ENCODE peak calls at places on chromosomes 2 and 18, in five cellular contexts. One of them, this sample, is unnamed. For H3K9me3, the result is how much of the 10 kb centered on the place peaks cover.

GRCh38 chr2:158962074-158962473 is 6.4 kb upstream of the TANC1 start:
- DNase-seq in tibial nerve: no peak
- DNase-seq in ovary: no peak
- DNase-seq in mammary epithelial cell: no peak
- DNase-seq in cardiac muscle cell: no peak
- DNase-seq in this sample: no peak

GRCh38 chr2:31886700-31887099 is 124.1 kb downstream of the MEMO1 start:
- DNase-seq in cardiac muscle cell: peak
- DNase-seq in mammary epithelial cell: no peak
- DNase-seq in ovary: no peak
- DNase-seq in tibial nerve: no peak
- DNase-seq in this sample: no peak

GRCh38 chr2:41038408-41038807 is 586.5 kb upstream of the SLC8A1 start:
- DNase-seq in cardiac muscle cell: no peak
- DNase-seq in mammary epithelial cell: no peak
- DNase-seq in tibial nerve: no peak
- DNase-seq in ovary: no peak
- DNase-seq in this sample: no peak

GRCh38 chr2:43345391-43345813 is 119.0 kb upstream of the ZFP36L2 start:
- DNase-seq in ovary: no peak
- DNase-seq in tibial nerve: no peak
- DNase-seq in cardiac muscle cell: peak
- DNase-seq in mammary epithelial cell: no peak
- DNase-seq in this sample: no peak

GRCh38 chr2:177314722-177315264 is 50.3 kb upstream of the NFE2L2 start:
- DNase-seq in tibial nerve: no peak
- DNase-seq in cardiac muscle cell: no peak
- DNase-seq in ovary: no peak
- DNase-seq in mammary epithelial cell: no peak
- DNase-seq in this sample: no peak

GRCh38 chr2:174580951-174581350 is 16.7 kb downstream of the WIPF1 start:
- DNase-seq in tibial nerve: peak
- DNase-seq in ovary: no peak
- DNase-seq in mammary epithelial cell: no peak
- DNase-seq in cardiac muscle cell: no peak
- DNase-seq in this sample: no peak

GRCh38 chr2:149221898-149222297 is 108.5 kb upstream of the LYPD6 start:
- DNase-seq in cardiac muscle cell: peak
- DNase-seq in tibial nerve: no peak
- DNase-seq in ovary: no peak
- DNase-seq in mammary epithelial cell: no peak
- DNase-seq in this sample: no peak

GRCh38 chr2:20525041-20526035 is 78.5 kb downstream of the RHOB start:
- DNase-seq in ovary: no peak
- DNase-seq in cardiac muscle cell: no peak
- DNase-seq in tibial nerve: peak
- DNase-seq in mammary epithelial cell: peak
- DNase-seq in this sample: no peak

GRCh38 chr2:64657416-64657815 is 3.7 kb upstream of the SERTAD2 start:
- DNase-seq in mammary epithelial cell: no peak
- DNase-seq in cardiac muscle cell: no peak
- DNase-seq in ovary: no peak
- DNase-seq in tibial nerve: no peak
- DNase-seq in this sample: no peak

GRCh38 chr18:56541790-56542189 is 96.6 kb downstream of the TXNL1 start:
- DNase-seq in cardiac muscle cell: peak
- DNase-seq in ovary: no peak
- DNase-seq in mammary epithelial cell: no peak
- DNase-seq in tibial nerve: no peak
- DNase-seq in this sample: no peak

GRCh38 chr2:12637754-12638153 is 79.0 kb upstream of the TRIB2 start:
- DNase-seq in tibial nerve: no peak
- DNase-seq in cardiac muscle cell: no peak
- DNase-seq in ovary: no peak
- DNase-seq in mammary epithelial cell: no peak
- DNase-seq in this sample: no peak

GRCh38 chr2:1231664-1232063 is 181.6 kb upstream of the TPO start:
- DNase-seq in mammary epithelial cell: no peak
- DNase-seq in tibial nerve: no peak
- DNase-seq in cardiac muscle cell: no peak
- DNase-seq in ovary: no peak
- DNase-seq in this sample: no peak

GRCh38 chr2:34652636-34653035 is 1053.5 kb upstream of the FAM98A start:
- DNase-seq in mammary epithelial cell: no peak
- DNase-seq in cardiac muscle cell: peak
- DNase-seq in ovary: no peak
- DNase-seq in tibial nerve: no peak
- DNase-seq in this sample: no peak

GRCh38 chr2:71157124-71157802 is 26.8 kb downstream of the MPHOSPH10 start:
- DNase-seq in ovary: peak
- DNase-seq in tibial nerve: peak
- DNase-seq in mammary epithelial cell: no peak
- DNase-seq in cardiac muscle cell: peak
- DNase-seq in this sample: peak

GRCh38 chr2:179536185-179536584 is 271.6 kb upstream of the SESTD1 start:
- DNase-seq in ovary: no peak
- DNase-seq in tibial nerve: peak
- DNase-seq in mammary epithelial cell: no peak
- DNase-seq in cardiac muscle cell: no peak
- DNase-seq in this sample: no peak

GRCh38 chr2:128233790-128234395 is 84.8 kb downstream of the HS6ST1 start:
- DNase-seq in cardiac muscle cell: no peak
- DNase-seq in tibial nerve: no peak
- DNase-seq in mammary epithelial cell: no peak
- DNase-seq in ovary: no peak
- DNase-seq in this sample: no peak

GRCh38 chr2:152925540-152926448 is 207.4 kb downstream of the ARL6IP6 start:
- DNase-seq in ovary: peak
- DNase-seq in cardiac muscle cell: peak
- DNase-seq in mammary epithelial cell: peak
- DNase-seq in tibial nerve: peak
- DNase-seq in this sample: peak

GRCh38 chr18:13539050-13539449 is 187.3 kb downstream of the FAM210A start:
- DNase-seq in mammary epithelial cell: no peak
- DNase-seq in tibial nerve: peak
- DNase-seq in cardiac muscle cell: no peak
- DNase-seq in ovary: no peak
- DNase-seq in this sample: no peak

GRCh38 chr18:77106331-77106730 is 26.3 kb downstream of the MBP start:
- DNase-seq in ovary: no peak
- DNase-seq in mammary epithelial cell: no peak
- DNase-seq in tibial nerve: no peak
- DNase-seq in cardiac muscle cell: no peak
- DNase-seq in this sample: peak

GRCh38 chr2:150267651-150268415 is 219.6 kb downstream of the RND3 start:
- DNase-seq in mammary epithelial cell: peak
- DNase-seq in cardiac muscle cell: no peak
- DNase-seq in ovary: no peak
- DNase-seq in tibial nerve: no peak
- DNase-seq in this sample: no peak
- H3K9me3 ChIP-seq in mammary epithelial cell: under half
- H3K9me3 ChIP-seq in cardiac muscle cell: under half
- H3K9me3 ChIP-seq in ovary: under half
- H3K9me3 ChIP-seq in tibial nerve: under half
- H3K9me3 ChIP-seq in this sample: under half

GRCh38 chr18:14935210-14935609 is 187.2 kb downstream of the ANKRD30B start:
- DNase-seq in tibial nerve: no peak
- DNase-seq in ovary: no peak
- DNase-seq in mammary epithelial cell: no peak
- DNase-seq in cardiac muscle cell: no peak
- DNase-seq in this sample: no peak
- H3K9me3 ChIP-seq in tibial nerve: under half
- H3K9me3 ChIP-seq in ovary: under half
- H3K9me3 ChIP-seq in mammary epithelial cell: under half
- H3K9me3 ChIP-seq in cardiac muscle cell: under half
- H3K9me3 ChIP-seq in this sample: under half

DNA sequence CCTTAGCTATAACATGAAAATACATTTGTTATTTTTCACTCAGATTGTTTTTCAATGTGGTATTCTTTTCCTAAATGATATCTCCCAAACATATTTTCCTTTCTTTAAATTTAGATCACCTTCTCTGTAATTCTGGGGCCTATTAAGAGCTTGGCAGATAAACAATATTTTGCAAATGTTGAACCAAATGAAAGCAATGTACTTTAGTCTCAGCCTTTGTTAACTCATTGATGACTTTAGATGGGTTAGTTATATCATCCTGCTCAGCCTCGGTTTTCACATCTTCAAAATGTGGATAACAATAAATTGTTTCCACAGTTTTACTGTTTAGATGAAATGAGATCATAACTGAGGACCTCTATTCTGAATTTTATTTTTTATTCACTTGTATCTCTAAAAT is 1205.2 kb downstream of the SUCLG1 start:
- DNase-seq in tibial nerve: no peak
- DNase-seq in ovary: no peak
- DNase-seq in cardiac muscle cell: no peak
- DNase-seq in mammary epithelial cell: no peak
- DNase-seq in this sample: no peak
- H3K9me3 ChIP-seq in tibial nerve: under half
- H3K9me3 ChIP-seq in ovary: under half
- H3K9me3 ChIP-seq in cardiac muscle cell: under half
- H3K9me3 ChIP-seq in mammary epithelial cell: under half
- H3K9me3 ChIP-seq in this sample: under half

DNA sequence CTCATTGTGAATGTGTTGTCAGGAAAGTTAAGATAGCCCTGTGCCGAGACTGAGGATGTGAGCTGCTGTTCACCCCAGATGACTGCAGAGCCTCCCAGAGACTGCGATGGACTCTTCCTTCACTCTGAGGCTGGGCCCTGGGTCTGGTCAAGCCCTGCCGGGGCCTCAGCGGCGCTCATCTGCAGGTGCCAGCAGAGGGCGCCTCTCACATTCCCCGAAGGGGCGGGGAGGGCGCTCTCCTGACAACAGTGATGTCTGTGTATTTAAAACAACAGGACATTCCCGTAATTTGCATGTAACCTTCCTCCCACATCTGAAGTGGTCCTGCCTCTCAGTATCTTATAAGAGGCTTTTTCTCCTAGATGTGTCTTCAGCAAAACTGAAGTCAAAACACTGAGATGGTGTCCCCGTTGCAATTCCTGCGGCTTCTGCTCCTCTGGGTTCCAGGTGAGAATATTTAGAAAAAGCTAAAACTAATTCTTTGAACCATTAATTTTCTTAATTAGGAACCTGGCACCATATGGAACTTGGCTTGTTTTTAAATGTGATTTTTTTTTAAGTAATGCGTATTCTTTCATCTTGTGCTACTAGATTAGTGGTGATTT is 1377.9 kb downstream of the RPIA start:
- DNase-seq in tibial nerve: no peak
- DNase-seq in ovary: no peak
- DNase-seq in cardiac muscle cell: peak
- DNase-seq in mammary epithelial cell: no peak
- DNase-seq in this sample: no peak
- H3K9me3 ChIP-seq in tibial nerve: under half
- H3K9me3 ChIP-seq in ovary: under half
- H3K9me3 ChIP-seq in cardiac muscle cell: under half
- H3K9me3 ChIP-seq in mammary epithelial cell: under half
- H3K9me3 ChIP-seq in this sample: under half

GRCh38 chr18:14945984-14946383 is 198.0 kb downstream of the ANKRD30B start:
- DNase-seq in cardiac muscle cell: no peak
- DNase-seq in mammary epithelial cell: no peak
- DNase-seq in tibial nerve: no peak
- DNase-seq in ovary: no peak
- DNase-seq in this sample: no peak
- H3K9me3 ChIP-seq in cardiac muscle cell: under half
- H3K9me3 ChIP-seq in mammary epithelial cell: under half
- H3K9me3 ChIP-seq in tibial nerve: under half
- H3K9me3 ChIP-seq in ovary: under half
- H3K9me3 ChIP-seq in this sample: under half

DNA sequence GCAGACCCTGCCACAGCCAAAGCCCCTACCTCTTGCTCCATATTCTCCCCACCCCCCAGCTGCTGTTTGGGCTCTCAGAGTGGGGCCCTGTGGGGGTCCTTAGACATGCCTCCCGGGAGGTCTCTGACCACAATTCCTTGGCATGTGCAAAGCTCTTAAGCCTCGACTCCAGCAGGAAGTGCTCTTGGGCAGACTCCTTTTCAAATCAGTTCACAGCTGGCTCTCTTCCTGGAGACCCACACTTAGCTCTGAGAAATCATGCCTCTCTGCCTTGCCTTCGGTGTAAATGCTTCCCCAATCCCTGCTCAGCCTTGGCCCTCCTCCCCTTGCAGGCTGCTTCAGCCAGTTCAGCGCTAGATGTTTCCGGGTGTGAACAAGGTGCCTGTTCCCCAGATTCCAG is 46.9 kb downstream of the NGEF start:
- DNase-seq in tibial nerve: no peak
- DNase-seq in mammary epithelial cell: no peak
- DNase-seq in cardiac muscle cell: no peak
- DNase-seq in ovary: no peak
- DNase-seq in this sample: no peak
- H3K9me3 ChIP-seq in tibial nerve: under half
- H3K9me3 ChIP-seq in mammary epithelial cell: under half
- H3K9me3 ChIP-seq in cardiac muscle cell: under half
- H3K9me3 ChIP-seq in ovary: under half
- H3K9me3 ChIP-seq in this sample: under half

DNA sequence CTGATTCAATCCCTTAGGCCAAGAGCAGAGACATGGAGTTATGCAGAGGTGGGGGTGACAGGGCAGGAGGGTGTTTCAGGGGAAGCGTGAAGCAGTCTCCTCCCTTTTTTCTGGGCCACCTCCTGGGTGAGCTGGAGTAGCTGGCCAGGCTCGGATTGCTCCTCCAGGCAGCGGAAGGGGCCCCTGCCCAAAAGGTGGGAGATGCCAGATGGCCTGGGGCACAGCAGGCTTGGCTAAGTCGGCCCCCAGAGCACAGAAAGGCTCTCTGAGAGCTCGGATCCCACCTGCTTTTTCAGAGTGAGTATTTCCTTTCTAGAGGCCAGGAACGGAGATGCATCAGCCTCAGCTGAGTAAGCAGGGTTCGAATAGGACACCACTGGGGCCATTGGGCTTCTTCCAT is 196.9 kb downstream of the ANKRD30B start:
- DNase-seq in cardiac muscle cell: no peak
- DNase-seq in mammary epithelial cell: no peak
- DNase-seq in tibial nerve: no peak
- DNase-seq in ovary: no peak
- DNase-seq in this sample: no peak
- H3K9me3 ChIP-seq in cardiac muscle cell: under half
- H3K9me3 ChIP-seq in mammary epithelial cell: under half
- H3K9me3 ChIP-seq in tibial nerve: under half
- H3K9me3 ChIP-seq in ovary: under half
- H3K9me3 ChIP-seq in this sample: under half

This sample was measured in T-helper 17 cell.